ENCODE peak calls at places on chromosomes 13 and 19, in five cellular contexts. One of them, this sample, is unnamed.

GRCh38 chr13:24699541-24699940 is 19.3 kb downstream of the ATP12A start:
- DNase-seq in stomach: no peak
- DNase-seq in neuronal stem cell: no peak
- DNase-seq in EH: no peak
- DNase-seq in NCI-H1694 treated with DMSO at 0.1 percent for 48 hours: no peak
- DNase-seq in this sample: no peak

GRCh38 chr19:884420-885211 is 8.4 kb downstream of the MED16 start:
- DNase-seq in stomach: no peak
- DNase-seq in neuronal stem cell: no peak
- DNase-seq in EH: no peak
- DNase-seq in NCI-H1694 treated with DMSO at 0.1 percent for 48 hours: no peak
- DNase-seq in this sample: no peak

GRCh38 chr19:48772503-48772953 is 17.2 kb downstream of the FGF21 start:
- DNase-seq in stomach: peak; percentile 89
- DNase-seq in neuronal stem cell: no peak
- DNase-seq in EH: no peak
- DNase-seq in NCI-H1694 treated with DMSO at 0.1 percent for 48 hours: no peak
- DNase-seq in this sample: no peak

GRCh38 chr19:42081584-42082258 is 5.8 kb downstream of the ZNF574 start:
- DNase-seq in stomach: no peak
- DNase-seq in neuronal stem cell: no peak
- DNase-seq in EH: peak; percentile 66
- DNase-seq in NCI-H1694 treated with DMSO at 0.1 percent for 48 hours: peak; percentile 38
- DNase-seq in this sample: no peak

GRCh38 chr19:18470153-18470552 is 32.2 kb upstream of the ISYNA1 start:
- DNase-seq in stomach: no peak
- DNase-seq in neuronal stem cell: no peak
- DNase-seq in EH: no peak
- DNase-seq in NCI-H1694 treated with DMSO at 0.1 percent for 48 hours: no peak
- DNase-seq in this sample: no peak

GRCh38 chr13:94967183-94968039 is 255.1 kb upstream of the SOX21 start:
- DNase-seq in stomach: peak; percentile 29
- DNase-seq in neuronal stem cell: peak; percentile 57
- DNase-seq in EH: peak; percentile 15
- DNase-seq in NCI-H1694 treated with DMSO at 0.1 percent for 48 hours: no peak
- DNase-seq in this sample: no peak

GRCh38 chr19:15869109-15869555 is 28.7 kb downstream of the CYP4F2 start:
- DNase-seq in stomach: peak; percentile 42
- DNase-seq in neuronal stem cell: peak; percentile 4
- DNase-seq in EH: peak; percentile 12
- DNase-seq in NCI-H1694 treated with DMSO at 0.1 percent for 48 hours: peak; percentile 14
- DNase-seq in this sample: no peak

GRCh38 chr19:3142292-3142670 is 6.4 kb downstream of the GNA15 start:
- DNase-seq in stomach: no peak
- DNase-seq in neuronal stem cell: no peak
- DNase-seq in EH: peak; percentile 89
- DNase-seq in NCI-H1694 treated with DMSO at 0.1 percent for 48 hours: no peak
- DNase-seq in this sample: no peak

GRCh38 chr19:15323496-15324235 is 8.7 kb downstream of the BRD4 start:
- DNase-seq in stomach: peak; percentile 57
- DNase-seq in neuronal stem cell: no peak
- DNase-seq in EH: peak; percentile 68
- DNase-seq in NCI-H1694 treated with DMSO at 0.1 percent for 48 hours: no peak
- DNase-seq in this sample: peak; percentile 60

GRCh38 chr19:3982701-3983541 is 2.3 kb downstream of the EEF2 start:
- DNase-seq in stomach: no peak
- DNase-seq in neuronal stem cell: no peak
- DNase-seq in EH: peak; percentile 78
- DNase-seq in NCI-H1694 treated with DMSO at 0.1 percent for 48 hours: no peak
- DNase-seq in this sample: no peak

GRCh38 chr19:44808463-44809371 is at the start of gene BCAM:
- DNase-seq in stomach: peak; percentile 82
- DNase-seq in neuronal stem cell: peak; percentile 76
- DNase-seq in EH: peak; percentile 79
- DNase-seq in NCI-H1694 treated with DMSO at 0.1 percent for 48 hours: no peak
- DNase-seq in this sample: peak; percentile 72

GRCh38 chr13:109938255-109938936 is 152.0 kb upstream of the IRS2 start:
- DNase-seq in stomach: no peak
- DNase-seq in neuronal stem cell: no peak
- DNase-seq in EH: peak; percentile 65
- DNase-seq in NCI-H1694 treated with DMSO at 0.1 percent for 48 hours: no peak
- DNase-seq in this sample: no peak

GRCh38 chr13:54029226-54029625 is 1000.6 kb downstream of the OLFM4 start:
- DNase-seq in stomach: no peak
- DNase-seq in neuronal stem cell: peak; percentile 2
- DNase-seq in EH: no peak
- DNase-seq in NCI-H1694 treated with DMSO at 0.1 percent for 48 hours: peak; percentile 14
- DNase-seq in this sample: no peak

GRCh38 chr13:78228940-78229339 is 310.3 kb upstream of the EDNRB start:
- DNase-seq in stomach: no peak
- DNase-seq in neuronal stem cell: no peak
- DNase-seq in EH: peak; percentile 49
- DNase-seq in NCI-H1694 treated with DMSO at 0.1 percent for 48 hours: no peak
- DNase-seq in this sample: no peak

GRCh38 chr13:25324100-25324499 is 22.7 kb downstream of the NUP58 start:
- DNase-seq in stomach: no peak
- DNase-seq in neuronal stem cell: no peak
- DNase-seq in EH: no peak
- DNase-seq in NCI-H1694 treated with DMSO at 0.1 percent for 48 hours: no peak
- DNase-seq in this sample: no peak

GRCh38 chr13:79386125-79386822 is 19.8 kb downstream of the RBM26 start:
- DNase-seq in stomach: no peak
- DNase-seq in neuronal stem cell: no peak
- DNase-seq in EH: peak; percentile 8
- DNase-seq in NCI-H1694 treated with DMSO at 0.1 percent for 48 hours: no peak
- DNase-seq in this sample: no peak

GRCh38 chr13:48000559-48001126 is 430 bp downstream of the SUCLA2 start:
- DNase-seq in stomach: peak; percentile 27
- DNase-seq in neuronal stem cell: no peak
- DNase-seq in EH: no peak
- DNase-seq in NCI-H1694 treated with DMSO at 0.1 percent for 48 hours: no peak
- DNase-seq in this sample: no peak

GRCh38 chr13:95185311-95185710 is 115.9 kb downstream of the ABCC4 start:
- DNase-seq in stomach: no peak
- DNase-seq in neuronal stem cell: no peak
- DNase-seq in EH: no peak
- DNase-seq in NCI-H1694 treated with DMSO at 0.1 percent for 48 hours: no peak
- DNase-seq in this sample: no peak

GRCh38 chr13:97018029-97018819 is 23.9 kb upstream of the OXGR1 start:
- DNase-seq in stomach: no peak
- DNase-seq in neuronal stem cell: no peak
- DNase-seq in EH: peak; percentile 61
- DNase-seq in NCI-H1694 treated with DMSO at 0.1 percent for 48 hours: peak; percentile 51
- DNase-seq in this sample: no peak

GRCh38 chr13:113607477-113608245 is 23.1 kb downstream of the TFDP1 start:
- DNase-seq in stomach: peak; percentile 28
- DNase-seq in neuronal stem cell: no peak
- DNase-seq in EH: no peak
- DNase-seq in NCI-H1694 treated with DMSO at 0.1 percent for 48 hours: no peak
- DNase-seq in this sample: no peak

This sample was measured in left colon.